ENCODE peak calls at places on chromosomes 16 and 17, in six cellular contexts. U is Panc1; A is CD4-positive, CD25-positive, alpha-beta regulatory T cell; K is psoas muscle; J is left lung; G is right lobe of liver. V is an unnamed sample. For H3K36me3, the result is how much of the 10 kb centered on the place peaks cover.

GRCh38 chr17:47239663-47240374 is 13.8 kb upstream of the ITGB3 start:
- ATAC-seq in U (peak), A (no peak), K (peak), J (peak), G (peak), V (peak)

GRCh38 chr16:20323591-20324117 is 3.7 kb downstream of the GP2 start:
- ATAC-seq in U (no peak), A (no peak), K (no peak), J (no peak), G (no peak), V (no peak)

GRCh38 chr16:80540516-80541305 is at the start of gene DYNLRB2:
- ATAC-seq in U (peak), A (peak), K (peak), J (peak), G (peak), V (peak)

GRCh38 chr17:45230787-45231480 is 9.2 kb downstream of the FMNL1 start:
- ATAC-seq in U (peak), A (no peak), K (no peak), J (no peak), G (no peak), V (no peak)

GRCh38 chr16:49596119-49596518 is 222.5 kb downstream of the C16orf78 start:
- ATAC-seq in U (no peak), A (no peak), K (no peak), J (peak), G (peak), V (peak)

GRCh38 chr16:86107190-86107589 is 208.2 kb downstream of the IRF8 start:
- ATAC-seq in U (no peak), A (no peak), K (no peak), J (peak), G (no peak), V (peak)

GRCh38 chr17:64534187-64534586 is 27.4 kb downstream of the CEP95 start:
- ATAC-seq in U (no peak), A (no peak), K (no peak), J (peak), G (peak), V (no peak)

GRCh38 chr17:72454342-72454741 is 333.5 kb downstream of the SOX9 start:
- ATAC-seq in U (no peak), A (no peak), K (no peak), J (no peak), G (no peak), V (no peak)

GRCh38 chr17:30332057-30332542 is 1.8 kb downstream of the TMIGD1 start:
- ATAC-seq in U (no peak), A (peak), K (no peak), J (no peak), G (no peak), V (no peak)

GRCh38 chr16:85514295-85514600 is 98.9 kb upstream of the GSE1 start:
- ATAC-seq in U (no peak), A (no peak), K (no peak), J (no peak), G (no peak), V (no peak)

GRCh38 chr17:82914375-82914774 is 74.6 kb upstream of the ZNF750 start:
- ATAC-seq in U (peak), A (no peak), K (peak), J (peak), G (no peak), V (no peak)

GRCh38 chr17:1012823-1013728 is 16.1 kb downstream of the TIMM22 start:
- ATAC-seq in U (no peak), A (no peak), K (no peak), J (no peak), G (no peak), V (no peak)

GRCh38 chr17:82440377-82440981 is 10.1 kb downstream of the CYBC1 start:
- ATAC-seq in U (no peak), A (no peak), K (peak), J (peak), G (peak), V (peak)

GRCh38 chr17:288802-289356 is 63.7 kb downstream of the RPH3AL start:
- ATAC-seq in U (no peak), A (no peak), K (no peak), J (no peak), G (no peak), V (no peak)

GRCh38 chr16:57565461-57565860 is 23.0 kb downstream of the ADGRG5 start:
- ATAC-seq in U (no peak), A (no peak), K (no peak), J (no peak), G (peak), V (no peak)

GRCh38 chr16:46954562-46954961 is 18.9 kb downstream of the DNAJA2 start:
- ATAC-seq in U (no peak), A (no peak), K (no peak), J (no peak), G (no peak), V (no peak)

GRCh38 chr17:65463242-65463641 is 98.2 kb downstream of the AXIN2 start:
- ATAC-seq in U (no peak), A (no peak), K (peak), J (peak), G (no peak), V (peak)

GRCh38 chr17:9350083-9350482 is 225.5 kb downstream of the STX8 start:
- ATAC-seq in U (no peak), A (no peak), K (no peak), J (peak), G (no peak), V (no peak)

GRCh38 chr17:79188679-79189078 is 114.1 kb downstream of the ENGASE start:
- ATAC-seq in U (no peak), A (no peak), K (no peak), J (no peak), G (no peak), V (no peak)

GRCh38 chr17:34306466-34306865 is 12.8 kb upstream of the CCL8 start:
- ATAC-seq in U (peak), A (no peak), K (no peak), J (peak), G (peak), V (peak)

GRCh38 chr17:14827394-14827793 is 437.7 kb downstream of the PMP22 start:
- ATAC-seq in U (no peak), A (no peak), K (no peak), J (no peak), G (no peak), V (no peak)

GRCh38 chr16:52611817-52612673 is 65.1 kb upstream of the TOX3 start:
- ATAC-seq in U (no peak), A (no peak), K (no peak), J (peak), G (peak), V (no peak)

GRCh38 chr17:79029327-79030009 is 5.5 kb downstream of the C1QTNF1 start:
- ATAC-seq in U (no peak), A (no peak), K (no peak), J (no peak), G (no peak), V (no peak)

GRCh38 chr16:10606607-10607006 is 26.2 kb upstream of the EMP2 start:
- ATAC-seq in U (no peak), A (no peak), K (no peak), J (no peak), G (no peak), V (no peak)

GRCh38 chr16:11824362-11824761 is 27.0 kb downstream of the RSL1D1 start:
- ATAC-seq in U (no peak), A (no peak), K (peak), J (peak), G (peak), V (peak)

GRCh38 chr16:18855196-18855595 is 53.8 kb upstream of the ARL6IP1 start:
- ATAC-seq in U (no peak), A (no peak), K (peak), J (no peak), G (no peak), V (no peak)
- H3K36me3 ChIP-seq in U (under half), A (half or more), K (under half), J (half or more), G (under half), V (half or more)

GRCh38 chr17:75227729-75228128 is 22.2 kb downstream of the NUP85 start:
- ATAC-seq in U (no peak), A (no peak), K (no peak), J (no peak), G (no peak), V (no peak)

GRCh38 chr17:75224983-75225382 is 19.5 kb downstream of the NUP85 start:
- ATAC-seq in U (no peak), A (no peak), K (no peak), J (no peak), G (no peak), V (no peak)

GRCh38 chr17:75231071-75231470 is 25.6 kb downstream of the NUP85 start:
- ATAC-seq in U (no peak), A (no peak), K (no peak), J (no peak), G (no peak), V (no peak)

GRCh38 chr17:75228847-75229246 is 23.4 kb downstream of the NUP85 start:
- ATAC-seq in U (no peak), A (no peak), K (no peak), J (peak), G (peak), V (peak)

GRCh38 chr17:75228305-75228704 is 22.8 kb downstream of the NUP85 start:
- ATAC-seq in U (no peak), A (no peak), K (no peak), J (peak), G (peak), V (peak)
- H3K36me3 ChIP-seq in U (under half), A (half or more), K (under half), J (half or more), G (half or more), V (under half)

GRCh38 chr17:28688481-28688880 is 23.2 kb downstream of the PROCA1 start:
- ATAC-seq in U (no peak), A (no peak), K (no peak), J (no peak), G (no peak), V (no peak)

GRCh38 chr17:28686296-28686695 is 24.3 kb downstream of the SUPT6H start:
- ATAC-seq in U (no peak), A (no peak), K (no peak), J (no peak), G (no peak), V (no peak)

GRCh38 chr17:28682655-28683054 is 20.6 kb downstream of the SUPT6H start:
- ATAC-seq in U (no peak), A (no peak), K (no peak), J (no peak), G (no peak), V (no peak)

GRCh38 chr17:28684963-28685362 is 23.0 kb downstream of the SUPT6H start:
- ATAC-seq in U (peak), A (no peak), K (peak), J (no peak), G (peak), V (no peak)

DNA sequence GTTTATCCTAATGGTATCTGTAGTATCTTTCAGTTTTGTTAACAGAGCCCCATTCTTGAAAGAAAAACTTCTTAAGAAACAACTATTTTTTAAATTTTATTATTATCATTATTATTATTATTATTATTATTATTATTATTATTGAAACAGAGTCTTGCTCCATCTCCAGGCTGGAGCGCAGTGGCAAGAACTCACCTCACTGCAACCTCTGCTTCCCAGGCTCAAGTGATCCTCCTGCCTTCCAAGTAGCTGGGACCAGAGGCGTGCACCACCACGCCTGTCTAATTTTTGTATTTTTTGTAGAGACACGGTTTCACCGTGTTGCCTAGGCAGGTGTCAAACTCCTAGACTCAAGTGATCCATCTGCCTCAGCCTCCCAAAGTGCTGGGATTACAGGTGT is 23.4 kb downstream of the SUPT6H start:
- ATAC-seq in U (no peak), A (no peak), K (no peak), J (no peak), G (no peak), V (no peak)
- H3K36me3 ChIP-seq in U (half or more), A (half or more), K (under half), J (half or more), G (half or more), V (under half)

GRCh38 chr17:57648720-57649119 is 96.4 kb downstream of the CCDC182 start:
- ATAC-seq in U (peak), A (no peak), K (no peak), J (no peak), G (no peak), V (no peak)
- H3K36me3 ChIP-seq in U (under half), A (under half), K (under half), J (under half), G (under half), V (under half)

GRCh38 chr16:2809149-2809760 is 7.8 kb upstream of the PRSS21 start:
- ATAC-seq in U (no peak), A (no peak), K (no peak), J (no peak), G (no peak), V (no peak)

GRCh38 chr16:2803545-2804195 is 5.4 kb downstream of the PRSS41 start:
- ATAC-seq in U (no peak), A (no peak), K (no peak), J (no peak), G (no peak), V (no peak)

GRCh38 chr16:2808181-2808580 is 8.9 kb upstream of the PRSS21 start:
- ATAC-seq in U (no peak), A (no peak), K (no peak), J (no peak), G (no peak), V (no peak)

GRCh38 chr16:2799852-2800226 is 1.6 kb downstream of the PRSS41 start:
- ATAC-seq in U (peak), A (no peak), K (no peak), J (peak), G (no peak), V (no peak)

DNA sequence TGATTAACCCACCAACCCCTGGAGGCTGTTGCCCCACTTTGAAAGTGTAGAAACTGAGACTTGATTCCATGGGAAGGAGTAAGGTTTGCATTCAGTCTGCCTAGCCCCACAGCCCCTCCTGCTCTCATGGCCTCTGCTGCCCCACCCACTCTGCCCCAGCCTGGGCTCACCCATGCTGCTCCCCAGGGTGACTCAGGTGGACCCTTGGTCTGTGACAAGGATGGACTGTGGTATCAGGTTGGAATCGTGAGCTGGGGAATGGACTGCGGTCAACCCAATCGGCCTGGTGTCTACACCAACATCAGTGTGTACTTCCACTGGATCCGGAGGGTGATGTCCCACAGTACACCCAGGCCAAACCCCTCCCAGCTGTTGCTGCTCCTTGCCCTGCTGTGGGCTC is 6.5 kb downstream of the PRSS41 start:
- ATAC-seq in U (no peak), A (no peak), K (no peak), J (no peak), G (no peak), V (no peak)
- H3K36me3 ChIP-seq in U (under half), A (under half), K (under half), J (under half), G (under half), V (under half)

GRCh38 chr17:16348586-16348985 is 4.7 kb downstream of the CENPV start:
- ATAC-seq in U (no peak), A (no peak), K (no peak), J (no peak), G (no peak), V (no peak)
- H3K36me3 ChIP-seq in U (under half), A (under half), K (under half), J (under half), G (under half), V (half or more)

GRCh38 chr17:43771463-43771862 is 7.3 kb downstream of the DUSP3 start:
- ATAC-seq in U (no peak), A (no peak), K (no peak), J (no peak), G (peak), V (no peak)

GRCh38 chr17:43769859-43770258 is 8.9 kb downstream of the DUSP3 start:
- ATAC-seq in U (no peak), A (no peak), K (no peak), J (no peak), G (no peak), V (no peak)

GRCh38 chr17:43778337-43779144 is at the start of gene DUSP3:
- ATAC-seq in U (peak), A (peak), K (peak), J (peak), G (peak), V (peak)

GRCh38 chr17:43772877-43773648 is 5.7 kb downstream of the DUSP3 start:
- ATAC-seq in U (no peak), A (no peak), K (peak), J (peak), G (peak), V (no peak)

DNA sequence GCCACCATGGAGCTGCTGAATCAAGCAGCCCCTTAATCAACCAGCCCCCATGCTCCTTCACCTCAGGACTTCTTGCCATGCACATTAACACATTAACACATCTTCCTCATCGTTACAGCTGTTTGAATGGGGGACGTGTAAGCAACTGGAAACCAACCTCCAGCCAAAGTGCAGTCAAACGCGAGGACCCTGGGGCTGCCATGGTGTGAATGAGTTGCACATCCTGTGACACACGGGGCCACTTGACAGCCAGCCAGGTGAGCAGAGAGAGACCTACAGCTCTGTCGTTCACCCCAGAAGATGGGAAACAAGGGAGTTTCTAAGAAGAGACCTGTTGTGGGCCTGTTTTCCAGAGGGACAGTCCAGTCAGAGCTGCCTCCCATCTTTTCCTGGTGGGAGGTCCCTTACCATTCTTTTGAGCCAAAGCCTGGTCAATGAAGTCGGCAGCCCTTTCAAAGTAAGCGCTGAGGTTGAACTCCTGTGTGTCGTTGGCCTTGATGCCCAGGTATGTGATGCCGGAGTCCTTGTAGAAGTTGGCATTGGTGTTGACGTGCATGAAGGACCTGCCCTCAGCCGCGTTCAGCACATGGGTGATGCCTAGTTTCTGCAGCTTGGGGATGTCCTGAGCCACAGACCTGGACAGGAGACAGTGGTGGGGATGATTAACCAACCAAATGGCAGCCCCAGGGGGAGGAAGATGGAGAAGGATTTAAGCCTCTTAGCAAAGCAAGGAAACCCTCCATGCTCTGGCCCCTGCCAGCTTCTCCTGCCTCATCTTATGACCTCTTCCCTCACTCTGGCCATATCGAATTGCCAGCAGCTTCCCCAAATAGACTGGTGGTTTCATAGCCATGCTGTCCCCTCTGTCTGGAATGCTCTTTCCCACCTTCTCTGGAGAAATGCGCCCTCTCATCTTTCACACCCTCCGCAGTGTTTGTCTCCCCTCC is 4.2 kb downstream of the DUSP3 start:
- ATAC-seq in U (no peak), A (no peak), K (peak), J (no peak), G (no peak), V (no peak)
- H3K36me3 ChIP-seq in U (under half), A (under half), K (under half), J (half or more), G (under half), V (half or more)

DNA sequence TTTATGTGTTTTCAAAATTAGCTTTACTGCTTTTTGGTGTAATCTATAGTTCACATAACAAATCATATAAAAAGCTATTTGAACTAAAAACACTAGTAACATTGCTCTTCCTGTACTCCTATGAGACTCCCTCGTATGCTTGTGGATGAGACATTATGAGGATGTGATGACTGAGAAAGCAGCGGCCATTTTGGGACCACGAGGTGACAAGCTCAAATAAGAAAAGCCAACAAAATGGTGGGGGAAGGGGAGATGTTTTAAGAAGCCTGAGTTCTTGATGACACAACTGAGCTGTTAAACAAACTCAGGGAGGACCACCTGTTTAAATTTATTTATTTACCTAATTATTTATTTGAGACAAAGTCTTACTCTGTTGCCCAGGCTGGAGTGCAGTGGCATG is 4.5 kb downstream of the CCL18 start:
- ATAC-seq in U (no peak), A (no peak), K (no peak), J (no peak), G (no peak), V (no peak)
- H3K36me3 ChIP-seq in U (under half), A (under half), K (under half), J (under half), G (under half), V (under half)

GRCh38 chr16:69660166-69660565 is 66.2 kb downstream of the NQO1 start:
- ATAC-seq in U (no peak), A (no peak), K (no peak), J (no peak), G (no peak), V (no peak)
- H3K36me3 ChIP-seq in U (under half), A (half or more), K (under half), J (half or more), G (half or more), V (half or more)